ENCODE peak calls at places on chromosomes 1 and 21, in nine cellular contexts. H is BE2C, X is fibroblast of lung, U is fibroblast of the aortic adventitia, F is upper lobe of left lung, J is cardiac muscle cell, B is heart left ventricle, C is PC-3, T is psoas muscle. L is an unnamed sample.

GRCh38 chr1:78497196-78497595 is 6.4 kb downstream of the PTGFR start:
- DNase-seq in X (peak), C (no peak), T (no peak), F (no peak), U (no peak), H (no peak), B (no peak), J (no peak), L (no peak)

GRCh38 chr1:63635681-63636080 is 42.5 kb downstream of the PGM1 start:
- DNase-seq in J (no peak), F (no peak), H (no peak), C (no peak), T (no peak), U (peak), B (no peak), X (peak), L (no peak)

GRCh38 chr1:36759355-36759754 is 275.0 kb downstream of the GRIK3 start:
- DNase-seq in B (no peak), T (no peak), H (no peak), F (no peak), X (no peak), C (no peak), J (no peak), U (no peak), L (no peak)

GRCh38 chr1:53949023-53949611 is 3.0 kb downstream of the LRRC42 start:
- DNase-seq in F (no peak), C (peak), T (no peak), U (peak), X (peak), H (peak), B (no peak), J (peak), L (no peak)

GRCh38 chr1:150194381-150195031 is 41.4 kb downstream of the ANP32E start:
- DNase-seq in C (no peak), F (no peak), B (no peak), J (no peak), T (no peak), H (no peak), X (peak), U (peak), L (peak)

GRCh38 chr21:37006521-37007291 is at the start of gene RIPPLY3:
- DNase-seq in U (peak), H (peak), F (peak), X (peak), B (no peak), J (peak), T (no peak), C (peak), L (no peak)

GRCh38 chr1:42680921-42681683 is 1.1 kb upstream of the YBX1 start:
- DNase-seq in U (peak), C (peak), B (no peak), F (no peak), H (no peak), J (peak), T (no peak), X (peak), L (no peak)

GRCh38 chr1:38671221-38671620 is 188.4 kb downstream of the RRAGC start:
- DNase-seq in J (no peak), H (no peak), B (no peak), U (no peak), C (no peak), T (no peak), X (no peak), F (no peak), L (no peak)

GRCh38 chr1:207060596-207060995 is 7.5 kb downstream of the PFKFB2 start:
- DNase-seq in H (no peak), U (no peak), B (no peak), X (no peak), T (no peak), C (no peak), J (no peak), F (no peak), L (no peak)

GRCh38 chr1:3378411-3379208 is 75.9 kb upstream of the ARHGEF16 start:
- DNase-seq in F (peak), T (no peak), J (no peak), U (no peak), B (no peak), X (no peak), C (no peak), H (no peak), L (no peak)

GRCh38 chr1:54372978-54373377 is 33.2 kb downstream of the SSBP3 start:
- DNase-seq in F (no peak), U (no peak), C (no peak), J (no peak), X (no peak), H (no peak), B (no peak), T (no peak), L (no peak)

GRCh38 chr1:17119744-17120482 is 662 bp upstream of the PADI2 start:
- DNase-seq in C (no peak), B (no peak), J (no peak), H (peak), T (no peak), U (no peak), X (no peak), F (no peak), L (no peak)

GRCh38 chr1:88697503-88697902 is 13.4 kb downstream of the PKN2 start:
- DNase-seq in U (peak), J (no peak), F (no peak), B (no peak), H (no peak), T (no peak), X (peak), C (no peak), L (no peak)

GRCh38 chr1:110203021-110203661 is 7.0 kb upstream of the KCNC4 start:
- DNase-seq in F (no peak), H (peak), T (no peak), B (peak), J (peak), U (peak), C (peak), X (peak), L (no peak)

GRCh38 chr1:229272164-229273158 is 1.6 kb downstream of the RAB4A start:
- DNase-seq in B (no peak), F (no peak), C (peak), J (no peak), U (no peak), X (no peak), T (no peak), H (no peak), L (no peak)

GRCh38 chr1:163162281-163162937 is 40.3 kb downstream of the RGS5 start:
- DNase-seq in J (no peak), T (no peak), C (no peak), F (no peak), B (no peak), U (peak), H (no peak), X (peak), L (peak)

GRCh38 chr1:21397813-21398188 is 42.1 kb upstream of the NBPF3 start:
- DNase-seq in U (no peak), X (peak), B (no peak), H (no peak), F (no peak), T (no peak), J (no peak), C (no peak), L (no peak)

GRCh38 chr1:208150810-208151458 is 93.2 kb downstream of the PLXNA2 start:
- DNase-seq in B (no peak), C (no peak), X (no peak), J (no peak), H (no peak), T (no peak), F (no peak), U (no peak), L (no peak)

GRCh38 chr1:162193815-162194214 is 124.3 kb downstream of the NOS1AP start:
- DNase-seq in X (no peak), C (no peak), H (peak), J (no peak), B (no peak), U (no peak), F (no peak), T (no peak), L (no peak)

GRCh38 chr1:185741551-185741950 is 7.4 kb downstream of the HMCN1 start:
- DNase-seq in C (no peak), T (no peak), J (no peak), B (no peak), F (no peak), U (peak), X (no peak), H (no peak), L (no peak)

GRCh38 chr1:185745165-185745564 is 11.0 kb downstream of the HMCN1 start:
- DNase-seq in C (no peak), X (no peak), F (no peak), U (no peak), J (no peak), B (no peak), H (no peak), T (no peak), L (no peak)

GRCh38 chr1:185739967-185740366 is 5.8 kb downstream of the HMCN1 start:
- DNase-seq in J (no peak), C (no peak), H (no peak), T (no peak), F (no peak), X (no peak), B (no peak), U (no peak), L (no peak)

DNA sequence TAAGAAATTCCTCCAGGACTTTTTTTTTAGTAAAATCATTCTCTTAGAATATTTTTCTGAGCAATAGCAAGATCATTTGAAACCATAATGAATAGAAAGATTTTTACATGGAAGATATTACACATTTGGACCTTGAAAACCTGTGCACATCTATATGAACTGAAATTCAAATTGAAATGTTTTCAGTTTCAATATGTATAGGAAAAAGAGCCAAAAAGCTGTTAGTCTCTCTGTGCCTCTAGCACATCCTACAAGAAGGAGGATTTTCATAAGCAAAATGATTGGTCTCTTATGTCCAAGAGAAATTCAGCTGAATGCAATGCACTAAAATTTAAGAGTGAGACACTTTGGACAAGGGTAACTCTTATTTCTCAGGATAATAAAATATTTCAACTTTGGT is 8.2 kb downstream of the HMCN1 start:
- DNase-seq in U (no peak), B (no peak), F (no peak), C (no peak), T (no peak), H (no peak), J (no peak), X (no peak), L (no peak)
- H3K4me3 ChIP-seq in U (no peak), B (no peak), F (no peak), C (no peak), T (no peak), H (no peak), J (no peak), X (no peak), L (no peak)

GRCh38 chr1:113917400-113918082 is 11.6 kb upstream of the HIPK1 start:
- DNase-seq in C (peak), X (peak), B (no peak), T (no peak), U (no peak), F (no peak), H (no peak), J (no peak), L (no peak)
- H3K4me3 ChIP-seq in C (no peak), X (no peak), B (no peak), T (no peak), U (no peak), F (no peak), H (no peak), J (no peak), L (no peak)

DNA sequence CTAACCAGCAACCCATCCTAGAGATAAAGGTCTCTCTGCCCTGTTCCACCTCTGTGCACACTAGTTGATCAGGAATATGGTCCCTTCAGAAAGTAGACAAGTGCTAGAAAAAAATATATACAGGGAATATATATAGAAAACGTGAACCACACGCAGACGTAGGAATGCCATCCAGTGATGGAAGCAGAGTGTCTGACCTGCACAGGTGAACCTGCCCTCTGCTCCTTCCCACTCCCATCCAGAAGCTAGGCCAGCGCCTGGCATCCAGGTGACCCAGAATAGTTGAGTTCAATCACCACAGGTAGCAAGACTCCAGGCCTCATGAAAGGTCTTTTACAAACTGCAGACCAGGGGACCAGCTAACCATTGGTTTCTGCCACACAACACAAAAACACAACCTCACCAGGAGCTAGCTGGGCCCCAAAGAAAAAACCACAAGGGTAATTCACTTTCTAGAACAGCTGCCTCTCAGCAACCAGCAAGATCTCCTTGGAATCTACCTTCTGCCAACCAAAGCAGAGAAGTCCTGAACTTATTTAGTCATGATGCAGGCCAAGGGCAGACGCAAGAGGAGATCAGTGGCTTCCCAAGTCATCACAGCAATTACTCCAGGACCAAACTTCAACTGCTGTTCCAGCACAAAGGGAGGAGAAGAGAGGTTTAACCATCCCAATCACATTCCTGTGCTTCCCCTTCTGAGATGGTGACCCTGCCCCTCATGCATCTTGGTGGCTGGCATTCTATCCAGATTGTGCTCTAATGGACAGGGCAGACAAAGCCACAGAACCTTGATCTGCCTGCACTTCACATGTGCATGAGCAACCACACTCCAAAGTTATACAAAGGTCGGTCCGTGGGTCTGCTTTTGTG is 53.0 kb downstream of the GPR161 start:
- DNase-seq in X (no peak), F (no peak), U (peak), J (no peak), C (no peak), B (no peak), T (no peak), H (no peak), L (no peak)
- H3K4me3 ChIP-seq in X (no peak), F (no peak), U (no peak), J (no peak), C (no peak), B (no peak), T (no peak), H (no peak), L (no peak)

DNA sequence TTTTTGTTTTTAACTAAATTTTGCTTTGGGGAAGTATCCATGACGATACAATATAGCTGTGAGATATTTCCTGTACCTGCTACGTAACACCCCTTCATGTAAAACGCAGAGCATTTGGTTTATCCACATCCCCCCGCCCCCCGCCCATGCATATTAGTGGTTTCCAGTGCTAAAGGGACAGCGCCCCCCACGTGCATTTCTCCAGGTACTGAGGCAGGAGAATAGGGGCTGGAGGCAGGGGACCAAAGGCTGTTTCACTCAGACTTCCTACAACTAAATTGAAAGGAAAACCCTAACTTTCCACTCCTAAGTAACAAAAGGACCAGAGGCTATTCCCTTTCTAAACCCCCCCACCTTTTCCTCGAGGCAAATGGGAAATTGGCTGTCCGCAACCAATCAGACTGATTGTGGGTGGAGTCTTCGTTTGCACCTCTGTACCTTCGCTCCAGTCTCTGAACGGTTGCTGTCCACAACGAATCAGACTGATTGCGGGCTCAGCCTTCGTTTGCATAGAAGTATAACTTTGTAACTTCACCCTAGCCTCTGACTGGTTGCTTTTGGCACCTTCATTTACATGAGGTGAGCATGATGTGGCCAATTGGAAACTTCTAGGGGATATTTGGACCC is 12.2 kb upstream of the RIPK4 start:
- DNase-seq in X (no peak), U (peak), B (no peak), T (no peak), J (peak), C (peak), H (no peak), F (no peak), L (no peak)
- H3K4me3 ChIP-seq in X (no peak), U (no peak), B (no peak), T (no peak), J (no peak), C (peak), H (no peak), F (no peak), L (no peak)

GRCh38 chr21:18248171-18248570 is 3.5 kb downstream of the CHODL start:
- DNase-seq in B (no peak), X (no peak), C (no peak), F (no peak), H (no peak), J (no peak), U (no peak), T (no peak), L (no peak)

GRCh38 chr21:18244721-18245486 is at the start of gene CHODL:
- DNase-seq in C (no peak), X (peak), F (peak), B (no peak), T (no peak), U (no peak), J (peak), H (peak), L (no peak)

GRCh38 chr21:18251065-18251464 is 6.4 kb downstream of the CHODL start:
- DNase-seq in F (no peak), H (no peak), U (no peak), C (no peak), J (no peak), T (no peak), X (no peak), B (no peak), L (no peak)

GRCh38 chr21:18249542-18250152 is 5.0 kb downstream of the CHODL start:
- DNase-seq in F (no peak), H (peak), U (no peak), X (no peak), C (peak), T (no peak), J (no peak), B (no peak), L (no peak)

DNA sequence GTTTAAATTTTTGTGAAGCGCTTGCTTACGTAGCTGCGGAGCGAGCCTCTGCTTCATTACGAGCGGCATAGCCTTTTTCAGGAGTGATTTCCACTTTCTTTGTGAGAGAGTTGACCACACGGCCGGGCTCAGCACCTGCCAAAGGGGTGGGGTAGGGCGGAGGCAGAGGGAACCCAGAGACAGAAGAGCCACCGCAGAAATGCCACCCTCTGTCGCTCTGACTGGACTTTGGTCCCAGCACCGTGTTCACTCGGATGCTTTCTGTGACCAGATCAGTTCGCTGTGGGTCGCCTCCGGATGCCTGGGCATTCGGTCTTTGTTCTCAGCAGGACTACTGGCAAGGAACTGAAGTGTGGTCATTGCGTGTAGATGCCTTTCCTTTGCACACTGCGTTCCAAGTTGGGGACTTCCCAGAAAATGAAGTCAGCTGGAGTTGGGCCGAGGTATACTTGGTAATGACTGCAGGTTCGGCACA is 897 bp downstream of the CHODL start:
- DNase-seq in H (peak), B (no peak), U (no peak), J (peak), X (peak), T (no peak), F (no peak), C (no peak), L (no peak)
- H3K4me3 ChIP-seq in H (peak), B (peak), U (no peak), J (peak), X (no peak), T (peak), F (peak), C (no peak), L (no peak)

GRCh38 chr21:45078371-45078770 is 4.0 kb downstream of the ADARB1 start:
- DNase-seq in H (no peak), T (no peak), J (no peak), B (no peak), U (no peak), F (no peak), X (no peak), C (no peak), L (no peak)

GRCh38 chr21:45080232-45080631 is 5.9 kb downstream of the ADARB1 start:
- DNase-seq in F (no peak), B (no peak), J (no peak), H (no peak), C (no peak), T (no peak), X (no peak), U (no peak), L (no peak)

GRCh38 chr21:45078877-45079281 is 4.5 kb downstream of the ADARB1 start:
- DNase-seq in X (peak), F (no peak), J (no peak), H (no peak), B (no peak), U (peak), C (no peak), T (no peak), L (no peak)

GRCh38 chr21:45080639-45081414 is 6.4 kb downstream of the ADARB1 start:
- DNase-seq in X (peak), C (peak), H (peak), J (no peak), F (no peak), U (peak), T (no peak), B (no peak), L (no peak)

DNA sequence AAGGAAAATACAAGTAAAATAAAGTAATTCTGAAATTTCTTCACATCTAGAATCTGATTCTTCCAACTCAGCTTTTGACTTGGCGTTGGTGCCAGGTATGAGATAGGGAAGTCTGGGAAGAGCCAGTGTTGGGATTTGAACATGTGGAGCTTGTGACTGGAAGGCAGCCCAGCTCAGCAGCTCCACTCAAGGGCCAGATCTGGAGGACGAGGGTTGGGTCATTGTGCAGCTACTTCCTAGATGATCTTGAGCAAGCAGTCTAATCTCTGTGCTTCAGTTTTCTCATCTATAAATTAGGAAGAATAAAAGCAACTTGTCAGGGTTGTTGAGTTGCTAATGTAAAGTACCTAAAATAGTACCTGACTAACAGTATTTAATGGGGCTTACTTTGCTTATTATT is 5.0 kb downstream of the ADARB1 start:
- DNase-seq in U (no peak), X (no peak), H (no peak), C (no peak), T (no peak), J (no peak), B (no peak), F (no peak), L (no peak)
- H3K4me3 ChIP-seq in U (no peak), X (no peak), H (no peak), C (no peak), T (no peak), J (no peak), B (no peak), F (no peak), L (no peak)

DNA sequence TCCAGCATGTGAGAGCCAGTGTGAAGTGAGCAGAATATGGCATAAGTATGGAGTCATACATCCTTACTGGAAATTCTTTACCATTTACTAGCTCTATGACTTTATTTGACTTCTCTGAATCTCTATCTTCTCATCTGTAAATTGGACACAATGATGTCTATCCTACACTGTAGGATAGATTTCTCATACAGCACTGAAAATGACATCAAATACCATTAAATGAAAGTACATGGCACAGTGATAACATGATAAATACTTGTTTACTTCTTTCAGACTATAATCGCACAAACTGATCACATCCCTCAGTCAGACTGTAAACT is 1.3 kb upstream of the CTTNBP2NL start:
- DNase-seq in J (no peak), U (no peak), B (no peak), T (no peak), H (no peak), C (no peak), F (no peak), X (no peak), L (no peak)
- H3K4me3 ChIP-seq in J (no peak), U (peak), B (peak), T (peak), H (no peak), C (peak), F (peak), X (no peak), L (peak)